ENCODE peak calls at places on chromosomes 4 and X, in seven cellular contexts. I is HCT116, Q is SK-N-SH, K is K562, R is H1, U is GM12878, N is HepG2. Y is an unnamed sample.
A peak's percentile ranks its signal among the peaks of the same experiment; 100 is the strongest.

GRCh38 chr4:142282870-142283431 is 563.1 kb downstream of the INPP4B start:
- DNase-seq in I (no peak), Q (no peak), K (no peak), R (peak; percentile 50), U (no peak), N (no peak), Y (no peak)

GRCh38 chrX:101744085-101744484 is 84.4 kb upstream of the ARMCX2 start:
- DNase-seq in I (no peak), Q (no peak), K (no peak), R (no peak), U (no peak), N (no peak), Y (no peak)

GRCh38 chrX:46554942-46555341 is 9.7 kb upstream of the ZNF674 start:
- DNase-seq in I (no peak), Q (no peak), K (no peak), R (no peak), U (no peak), N (peak; percentile 6), Y (no peak)

GRCh38 chrX:73401591-73402266 is 45.1 kb upstream of the CDX4 start:
- DNase-seq in I (no peak), Q (no peak), K (no peak), R (peak; percentile 41), U (no peak), N (no peak), Y (no peak)

GRCh38 chr4:16238304-16238703 is 12.0 kb upstream of the TAPT1 start:
- DNase-seq in I (no peak), Q (no peak), K (no peak), R (no peak), U (no peak), N (no peak), Y (no peak)

GRCh38 chr4:51825341-51825740 is 17.6 kb upstream of the DCUN1D4 start:
- DNase-seq in I (no peak), Q (no peak), K (no peak), R (no peak), U (no peak), N (no peak), Y (no peak)

GRCh38 chrX:17359500-17359899 is 15.5 kb upstream of the NHS start:
- DNase-seq in I (no peak), Q (no peak), K (no peak), R (no peak), U (no peak), N (no peak), Y (no peak)

GRCh38 chr4:6692806-6693205 is 872 bp upstream of the S100P start:
- DNase-seq in I (no peak), Q (no peak), K (no peak), R (no peak), U (no peak), N (peak; percentile 59), Y (peak; percentile 86)

GRCh38 chrX:129823115-129823514 is 20.6 kb downstream of the ZDHHC9 start:
- DNase-seq in I (no peak), Q (peak; percentile 52), K (peak; percentile 63), R (no peak), U (no peak), N (no peak), Y (peak; percentile 34)

GRCh38 chr4:74529284-74530041 is 84.5 kb downstream of the AREG start:
- DNase-seq in I (no peak), Q (no peak), K (no peak), R (no peak), U (no peak), N (no peak), Y (no peak)

GRCh38 chrX:103343105-103343504 is 13.1 kb downstream of the TCEAL7 start:
- DNase-seq in I (peak; percentile 16), Q (peak; percentile 44), K (peak; percentile 50), R (no peak), U (no peak), N (no peak), Y (no peak)

GRCh38 chr4:142404191-142404611 is 441.9 kb downstream of the INPP4B start:
- DNase-seq in I (peak; percentile 82), Q (no peak), K (no peak), R (no peak), U (no peak), N (no peak), Y (no peak)

GRCh38 chrX:32877592-32877991 is 333.8 kb downstream of the DMD start:
- DNase-seq in I (no peak), Q (no peak), K (no peak), R (no peak), U (no peak), N (no peak), Y (peak; percentile 88)

GRCh38 chr4:173436149-173436579 is 37.2 kb upstream of the SCRG1 start:
- DNase-seq in I (no peak), Q (no peak), K (no peak), R (no peak), U (no peak), N (no peak), Y (no peak)

GRCh38 chr4:118337954-118338353 is 14.8 kb downstream of the PRSS12 start:
- DNase-seq in I (no peak), Q (no peak), K (no peak), R (no peak), U (no peak), N (no peak), Y (no peak)

GRCh38 chrX:130680164-130681035 is 222.6 kb downstream of the ENOX2 start:
- DNase-seq in I (no peak), Q (no peak), K (peak; percentile 8), R (no peak), U (no peak), N (peak; percentile 68), Y (no peak)

GRCh38 chr4:165838575-165838974 is 34.5 kb upstream of the TLL1 start:
- DNase-seq in I (no peak), Q (no peak), K (no peak), R (no peak), U (no peak), N (no peak), Y (no peak)

GRCh38 chr4:142752331-142752830 is 93.7 kb downstream of the INPP4B start:
- DNase-seq in I (no peak), Q (no peak), K (no peak), R (no peak), U (no peak), N (no peak), Y (no peak)

GRCh38 chrX:31334997-31335396 is 263.2 kb upstream of the FTHL17 start:
- DNase-seq in I (no peak), Q (no peak), K (no peak), R (no peak), U (no peak), N (no peak), Y (no peak)

GRCh38 chr4:170581969-170582368 is 492.2 kb upstream of the AADAT start:
- DNase-seq in I (no peak), Q (no peak), K (no peak), R (no peak), U (no peak), N (no peak), Y (no peak)

GRCh38 chr4:176563591-176563990 is 229.1 kb downstream of the VEGFC start:
- DNase-seq in I (no peak), Q (no peak), K (no peak), R (no peak), U (no peak), N (no peak), Y (no peak)

GRCh38 chr4:112251044-112251632 is 19.6 kb downstream of the AP1AR start:
- DNase-seq in I (no peak), Q (no peak), K (no peak), R (no peak), U (no peak), N (no peak), Y (no peak)

GRCh38 chrX:133569217-133569616 is 153.9 kb upstream of the GPC4 start:
- DNase-seq in I (no peak), Q (no peak), K (no peak), R (no peak), U (no peak), N (no peak), Y (no peak)

GRCh38 chrX:12989456-12989855 is 14.5 kb downstream of the TMSB4X start:
- DNase-seq in I (no peak), Q (no peak), K (no peak), R (no peak), U (no peak), N (no peak), Y (no peak)
- TF ChIP-seq JUND in I (no peak), Q (no peak), K (no peak), R (no peak), U (no peak), N (no peak), Y (no peak)

GRCh38 chrX:154333837-154334271 is 38.3 kb downstream of the TKTL1 start:
- DNase-seq in I (no peak), Q (no peak), K (no peak), R (no peak), U (peak; percentile 50), N (no peak), Y (no peak)
- TF ChIP-seq JUND in I (no peak), Q (no peak), K (no peak), R (no peak), U (no peak), N (no peak), Y (no peak)

GRCh38 chr4:87109945-87110344 is 110.5 kb downstream of the KLHL8 start:
- DNase-seq in I (no peak), Q (no peak), K (no peak), R (no peak), U (no peak), N (no peak), Y (no peak)

GRCh38 chr4:87109121-87109520 is 111.3 kb downstream of the KLHL8 start:
- DNase-seq in I (no peak), Q (peak; percentile 62), K (no peak), R (no peak), U (no peak), N (no peak), Y (no peak)

GRCh38 chr4:87112063-87112462 is 108.4 kb downstream of the KLHL8 start:
- DNase-seq in I (no peak), Q (no peak), K (peak; percentile 24), R (no peak), U (no peak), N (no peak), Y (no peak)

GRCh38 chr4:87105101-87105852 is 115.1 kb downstream of the KLHL8 start:
- DNase-seq in I (no peak), Q (no peak), K (no peak), R (no peak), U (no peak), N (peak; percentile 77), Y (no peak)

GRCh38 chr4:87108142-87108546 is 112.3 kb downstream of the KLHL8 start:
- DNase-seq in I (peak; percentile 85), Q (peak; percentile 37), K (no peak), R (no peak), U (no peak), N (no peak), Y (no peak)
- TF ChIP-seq JUND in I (peak; percentile 86), Q (peak; percentile 79), K (no peak), R (no peak), U (no peak), N (no peak), Y (no peak)

DNA sequence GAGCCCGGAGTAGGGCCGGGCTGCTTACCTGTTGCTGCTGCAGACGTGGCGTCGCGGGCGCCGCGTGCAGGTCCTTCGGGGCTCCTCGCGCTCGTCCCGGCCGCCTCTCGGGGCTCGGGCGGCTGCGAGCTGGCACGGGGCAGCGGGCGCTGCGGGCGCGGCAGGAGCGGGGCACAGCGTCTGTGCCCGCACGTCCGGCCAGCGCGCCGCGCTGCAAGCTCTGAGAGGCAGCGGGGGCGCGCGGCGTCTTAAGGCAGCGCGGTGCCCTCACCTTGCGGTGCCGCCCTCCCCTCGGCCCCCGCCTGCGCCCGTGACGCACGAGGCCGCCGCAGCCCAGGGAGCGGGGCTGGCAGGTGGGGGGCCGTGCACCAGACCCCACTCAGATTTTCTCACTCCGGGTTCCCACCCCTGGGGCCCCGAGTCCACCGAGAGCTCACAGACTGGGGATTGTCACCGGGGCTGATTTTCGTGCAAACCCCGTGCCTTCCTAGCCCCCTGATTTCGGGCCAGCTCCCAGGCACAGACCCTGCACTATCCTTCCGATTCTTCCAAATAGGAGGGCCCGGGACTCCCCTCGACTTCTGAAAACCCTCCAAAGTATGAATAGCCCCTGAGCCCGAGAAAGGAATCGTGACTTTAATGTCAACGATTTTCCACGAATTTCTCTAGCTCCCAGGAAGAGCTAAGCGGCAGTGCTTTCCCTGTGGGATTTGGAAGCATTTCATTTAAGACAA is at the start of gene GPR101:
- DNase-seq in I (no peak), Q (peak; percentile 45), K (no peak), R (no peak), U (no peak), N (no peak), Y (no peak)
- TF ChIP-seq JUND in I (no peak), Q (no peak), K (no peak), R (no peak), U (no peak), N (no peak), Y (no peak)

Y was measured in T47D.